ENCODE peak calls at places on chromosomes 6 and 20, in six cellular contexts. R is H9, X is mesenchymal stem cell, K is IMR-90, I is mesendoderm, U is H1. T is an unnamed sample.

GRCh38 chr6:28982476-28983266 is 22.4 kb downstream of the ZNF311 start:
- DNase-seq in R (no peak), X (peak; percentile 76), K (peak; percentile 67), I (peak; percentile 65), U (no peak), T (peak; percentile 56)

GRCh38 chr20:57977588-57977987 is 250.9 kb downstream of the ANKRD60 start:
- DNase-seq in R (no peak), X (no peak), K (no peak), I (no peak), U (no peak), T (no peak)

GRCh38 chr20:33927703-33928102 is 66.0 kb upstream of the RALY start:
- DNase-seq in R (no peak), X (no peak), K (no peak), I (no peak), U (no peak), T (no peak)

GRCh38 chr6:87574237-87574636 is 15.6 kb downstream of the RARS2 start:
- DNase-seq in R (no peak), X (no peak), K (no peak), I (no peak), U (no peak), T (no peak)

GRCh38 chr6:37438912-37439311 is 5.9 kb downstream of the CMTR1 start:
- DNase-seq in R (no peak), X (no peak), K (peak; percentile 41), I (no peak), U (no peak), T (no peak)

GRCh38 chr6:44043479-44044153 is 83.6 kb downstream of the MRPL14 start:
- DNase-seq in R (peak; percentile 59), X (no peak), K (peak; percentile 43), I (peak; percentile 88), U (no peak), T (no peak)

GRCh38 chr20:37288091-37288490 is 1.4 kb upstream of the MANBAL start:
- DNase-seq in R (no peak), X (no peak), K (no peak), I (no peak), U (no peak), T (no peak)

GRCh38 chr6:3026811-3027626 is 27.3 kb downstream of the NQO2 start:
- DNase-seq in R (no peak), X (peak; percentile 22), K (peak; percentile 72), I (no peak), U (no peak), T (no peak)

GRCh38 chr20:47287609-47288144 is 68.8 kb downstream of the ZMYND8 start:
- DNase-seq in R (no peak), X (no peak), K (no peak), I (no peak), U (no peak), T (no peak)

GRCh38 chr20:35991142-35991771 is 22.9 kb downstream of the CNBD2 start:
- DNase-seq in R (no peak), X (peak; percentile 46), K (peak; percentile 34), I (no peak), U (no peak), T (no peak)

GRCh38 chr20:43293068-43293786 is 103.5 kb upstream of the PTPRT start:
- DNase-seq in R (no peak), X (no peak), K (no peak), I (peak; percentile 86), U (no peak), T (peak; percentile 54)

GRCh38 chr20:36017034-36017951 is 48.9 kb downstream of the CNBD2 start:
- DNase-seq in R (no peak), X (no peak), K (peak; percentile 56), I (no peak), U (no peak), T (no peak)

GRCh38 chr6:2535492-2535891 is 215.2 kb downstream of the MYLK4 start:
- DNase-seq in R (no peak), X (no peak), K (no peak), I (no peak), U (no peak), T (no peak)

GRCh38 chr20:278607-279571 is 11.7 kb downstream of the C20orf96 start:
- DNase-seq in R (peak; percentile 81), X (no peak), K (no peak), I (peak; percentile 77), U (peak; percentile 61), T (no peak)

GRCh38 chr6:165869526-165869925 is 206.5 kb upstream of the PDE10A start:
- DNase-seq in R (no peak), X (no peak), K (no peak), I (no peak), U (no peak), T (no peak)

GRCh38 chr6:7542065-7542877 is 800 bp downstream of the DSP start:
- DNase-seq in R (peak; percentile 56), X (peak; percentile 46), K (no peak), I (peak; percentile 70), U (no peak), T (peak; percentile 69)

GRCh38 chr20:33667245-33668086 is 723 bp downstream of the ACTL10 start:
- DNase-seq in R (peak; percentile 89), X (no peak), K (peak; percentile 54), I (peak; percentile 75), U (no peak), T (no peak)

GRCh38 chr20:45946149-45946970 is 11.9 kb downstream of the PCIF1 start:
- DNase-seq in R (no peak), X (peak; percentile 66), K (no peak), I (no peak), U (no peak), T (no peak)

GRCh38 chr6:105106260-105106659 is 73.6 kb downstream of the POPDC3 start:
- DNase-seq in R (no peak), X (no peak), K (no peak), I (no peak), U (no peak), T (no peak)

GRCh38 chr6:31617010-31617409 is 2.0 kb downstream of the AIF1 start:
- DNase-seq in R (no peak), X (peak; percentile 28), K (no peak), I (no peak), U (no peak), T (no peak)

GRCh38 chr20:41171736-41172295 is 34.5 kb downstream of the PLCG1 start:
- DNase-seq in R (peak; percentile 10), X (no peak), K (no peak), I (no peak), U (no peak), T (no peak)

GRCh38 chr6:88982720-88983119 is 19.3 kb upstream of the RNGTT start:
- DNase-seq in R (no peak), X (peak; percentile 76), K (peak; percentile 79), I (peak; percentile 48), U (no peak), T (peak; percentile 32)

GRCh38 chr20:62651285-62652021 is 9.2 kb downstream of the SLCO4A1 start:
- DNase-seq in R (no peak), X (peak; percentile 19), K (peak; percentile 49), I (no peak), U (peak; percentile 57), T (no peak)

GRCh38 chr6:53154794-53155193 is 6.2 kb upstream of the GCM1 start:
- DNase-seq in R (no peak), X (no peak), K (no peak), I (no peak), U (no peak), T (no peak)

GRCh38 chr20:22918286-22918983 is 116.7 kb upstream of the SSTR4 start:
- DNase-seq in R (no peak), X (peak; percentile 73), K (no peak), I (no peak), U (no peak), T (no peak)

GRCh38 chr6:113271437-113271836 is 585.7 kb upstream of the MARCKS start:
- DNase-seq in R (no peak), X (no peak), K (no peak), I (no peak), U (no peak), T (no peak)

GRCh38 chr6:15441215-15441868 is 195.5 kb downstream of the JARID2 start:
- DNase-seq in R (peak; percentile 6), X (peak; percentile 82), K (peak; percentile 78), I (peak; percentile 77), U (no peak), T (peak; percentile 31)
- H4K8ac ChIP-seq in R (no peak overlapping the region), X (peak overlapping the region; percentile 59), K (no peak overlapping the region), I (no peak overlapping the region), U (no peak overlapping the region), T (no peak overlapping the region)

GRCh38 chr6:30556006-30556713 is at the start of gene GNL1:
- DNase-seq in R (peak; percentile 97), X (peak; percentile 93), K (peak; percentile 85), I (peak; percentile 98), U (peak; percentile 98), T (peak; percentile 86)
- H3K4ac ChIP-seq in R (no peak within 1 kb of the TSS), X (peak within 1 kb of the TSS; percentile 95), K (peak within 1 kb of the TSS; percentile 98), I (no peak within 1 kb of the TSS), U (peak within 1 kb of the TSS; percentile 75), T (no peak within 1 kb of the TSS)

GRCh38 chr6:135217663-135218062 is 36.6 kb downstream of the MYB start:
- DNase-seq in R (no peak), X (no peak), K (no peak), I (no peak), U (no peak), T (no peak)

GRCh38 chr6:135213616-135214015 is 32.5 kb downstream of the MYB start:
- DNase-seq in R (no peak), X (no peak), K (no peak), I (no peak), U (no peak), T (no peak)

GRCh38 chr6:135212935-135213334 is 31.8 kb downstream of the MYB start:
- DNase-seq in R (no peak), X (peak; percentile 57), K (peak; percentile 75), I (no peak), U (no peak), T (no peak)

GRCh38 chr6:135215160-135215559 is 34.1 kb downstream of the MYB start:
- DNase-seq in R (no peak), X (no peak), K (no peak), I (no peak), U (no peak), T (no peak)

GRCh38 chr6:135215563-135215962 is 34.5 kb downstream of the MYB start:
- DNase-seq in R (no peak), X (no peak), K (no peak), I (no peak), U (no peak), T (no peak)
- H3K23ac ChIP-seq in R (no peak overlapping the region), X (no peak overlapping the region), K (no peak overlapping the region), I (no peak overlapping the region), U (no peak overlapping the region), T (no peak overlapping the region)

DNA sequence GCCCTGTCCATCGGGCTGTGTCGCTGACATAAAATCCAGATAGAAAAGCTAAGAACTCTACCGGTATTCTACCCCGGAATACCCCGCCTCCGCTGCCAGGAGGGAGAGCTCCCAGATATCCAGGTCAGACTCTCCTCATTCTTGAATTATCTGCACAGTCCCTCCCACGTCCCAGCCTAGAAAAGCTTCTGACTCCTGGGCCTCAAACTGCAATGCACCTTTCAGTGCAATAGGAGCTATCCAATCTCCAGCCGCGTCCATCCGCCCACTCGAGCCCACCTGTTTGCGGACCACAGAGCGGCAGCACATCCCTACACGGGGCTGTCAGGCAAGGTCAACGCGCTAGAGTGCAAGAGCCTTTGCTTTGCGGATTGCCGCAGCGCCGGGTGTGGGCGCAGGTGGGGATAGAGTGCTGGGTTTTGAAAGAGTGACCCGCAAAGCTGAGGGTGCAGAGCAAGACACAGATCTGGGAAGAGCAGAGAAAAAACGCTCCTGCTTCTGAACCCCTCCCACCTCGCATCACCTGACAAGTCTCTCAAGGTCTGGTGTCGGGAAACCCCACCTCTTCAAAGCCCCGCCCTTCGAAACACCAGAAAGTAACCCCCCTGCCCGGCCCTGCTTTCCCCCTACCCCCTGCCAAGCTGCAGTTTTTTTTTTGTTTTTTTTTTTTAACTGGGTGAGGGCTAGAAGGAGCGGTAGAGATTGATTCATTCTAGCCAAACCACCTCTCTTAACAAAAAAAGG is 1.3 kb downstream of the TAPBP start:
- DNase-seq in R (peak; percentile 94), X (peak; percentile 84), K (peak; percentile 64), I (peak; percentile 95), U (peak; percentile 76), T (no peak)
- H4K8ac ChIP-seq in R (no peak overlapping the region), X (peak overlapping the region; percentile 40), K (peak overlapping the region; percentile 79), I (no peak overlapping the region), U (no peak overlapping the region), T (no peak overlapping the region)

T was measured in neuronal stem cell.